ENCODE peak calls at places on chromosomes 13 and 19, in eight cellular contexts. H is ovary; K is coronary artery; C is astrocyte of the cerebellum; B is stimulated activated CD8-positive, alpha-beta memory T cell treated with anti-CD3 and anti-CD28 coated beads, Interleukin-4, amount 100 ng/mL, for 24 hours; L is hypothalamus; M is HS-27A; Y is neuronal stem cell. P is an unnamed sample.

GRCh38 chr13:20156711-20157110 is 4.1 kb downstream of the GJA3 start:
- DNase-seq in H (no peak), K (no peak), C (no peak), B (no peak), L (no peak), M (no peak), Y (no peak), P (no peak)

GRCh38 chr13:20118268-20119140 is 42.3 kb downstream of the GJA3 start:
- DNase-seq in H (peak; percentile 76), K (peak; percentile 79), C (no peak), B (no peak), L (peak; percentile 54), M (no peak), Y (no peak), P (no peak)

GRCh38 chr19:20247016-20247683 is 80.1 kb downstream of the ZNF486 start:
- DNase-seq in H (peak; percentile 77), K (no peak), C (no peak), B (peak; percentile 4), L (peak; percentile 3), M (no peak), Y (peak; percentile 29), P (peak; percentile 5)

GRCh38 chr13:110869231-110869804 is 45.6 kb downstream of the ANKRD10 start:
- DNase-seq in H (no peak), K (no peak), C (no peak), B (no peak), L (no peak), M (no peak), Y (no peak), P (no peak)

GRCh38 chr19:9306443-9306842 is 3.2 kb downstream of the ZNF699 start:
- DNase-seq in H (no peak), K (no peak), C (peak; percentile 47), B (no peak), L (no peak), M (peak; percentile 56), Y (no peak), P (no peak)

GRCh38 chr19:45577111-45577905 is 7.3 kb downstream of the OPA3 start:
- DNase-seq in H (no peak), K (no peak), C (peak; percentile 76), B (no peak), L (no peak), M (peak; percentile 81), Y (no peak), P (no peak)

GRCh38 chr19:49591731-49592485 is 926 bp downstream of the PRR12 start:
- DNase-seq in H (peak; percentile 68), K (no peak), C (no peak), B (peak; percentile 24), L (peak; percentile 50), M (peak; percentile 34), Y (no peak), P (no peak)

GRCh38 chr13:32610977-32611376 is 24.7 kb downstream of the PDS5B start:
- DNase-seq in H (no peak), K (no peak), C (no peak), B (no peak), L (no peak), M (no peak), Y (no peak), P (no peak)

GRCh38 chr19:19554074-19555023 is 16.3 kb downstream of the CILP2 start:
- DNase-seq in H (no peak), K (no peak), C (peak; percentile 11), B (peak; percentile 39), L (no peak), M (no peak), Y (no peak), P (no peak)

GRCh38 chr13:33349996-33350826 is 64.7 kb upstream of the STARD13 start:
- DNase-seq in H (peak; percentile 63), K (peak; percentile 85), C (no peak), B (no peak), L (no peak), M (no peak), Y (peak; percentile 8), P (no peak)

GRCh38 chr19:54478677-54479266 is 5.7 kb upstream of the CDC42EP5 start:
- DNase-seq in H (no peak), K (no peak), C (peak; percentile 23), B (no peak), L (no peak), M (no peak), Y (peak; percentile 83), P (no peak)

GRCh38 chr13:22114630-22115311 is 443.9 kb downstream of the FGF9 start:
- DNase-seq in H (no peak), K (no peak), C (no peak), B (no peak), L (no peak), M (no peak), Y (no peak), P (no peak)

GRCh38 chr13:82597737-82598136 is 1284.5 kb downstream of the SLITRK1 start:
- DNase-seq in H (no peak), K (no peak), C (no peak), B (no peak), L (no peak), M (no peak), Y (peak; percentile 17), P (no peak)

P was measured in Panc1.